ENCODE peak calls at places on chromosomes 1 and 21, in seven cellular contexts. One of them, this sample, is unnamed.

GRCh38 chr1:1239624-1240347 is 6.7 kb downstream of the C1QTNF12 start:
- DNase-seq in stomach: no peak
- DNase-seq in A673: no peak
- DNase-seq in PC-3: peak
- DNase-seq in ovary: no peak
- DNase-seq in HepG2: peak
- DNase-seq in hepatocyte: no peak
- DNase-seq in this sample: peak

GRCh38 chr1:17768651-17769241 is 13.6 kb downstream of the ACTL8 start:
- DNase-seq in ovary: no peak
- DNase-seq in A673: no peak
- DNase-seq in stomach: no peak
- DNase-seq in PC-3: peak
- DNase-seq in HepG2: no peak
- DNase-seq in hepatocyte: peak
- DNase-seq in this sample: no peak

GRCh38 chr1:7418442-7419080 is 352.5 kb upstream of the VAMP3 start:
- DNase-seq in stomach: peak
- DNase-seq in A673: no peak
- DNase-seq in PC-3: no peak
- DNase-seq in ovary: peak
- DNase-seq in HepG2: no peak
- DNase-seq in hepatocyte: no peak
- DNase-seq in this sample: peak

GRCh38 chr1:1797731-1798341 is 19.6 kb upstream of the NADK start:
- DNase-seq in A673: no peak
- DNase-seq in stomach: peak
- DNase-seq in HepG2: no peak
- DNase-seq in ovary: no peak
- DNase-seq in PC-3: no peak
- DNase-seq in hepatocyte: no peak
- DNase-seq in this sample: no peak

GRCh38 chr1:90434460-90434859 is 282.6 kb downstream of the BARHL2 start:
- DNase-seq in hepatocyte: peak
- DNase-seq in stomach: no peak
- DNase-seq in ovary: no peak
- DNase-seq in PC-3: peak
- DNase-seq in HepG2: no peak
- DNase-seq in A673: peak
- DNase-seq in this sample: no peak

GRCh38 chr1:154174654-154175053 is 17.2 kb downstream of the TPM3 start:
- DNase-seq in stomach: no peak
- DNase-seq in HepG2: no peak
- DNase-seq in PC-3: no peak
- DNase-seq in A673: no peak
- DNase-seq in ovary: no peak
- DNase-seq in hepatocyte: no peak
- DNase-seq in this sample: no peak

GRCh38 chr1:14590781-14591180 is 7.7 kb upstream of the KAZN start:
- DNase-seq in HepG2: no peak
- DNase-seq in ovary: no peak
- DNase-seq in stomach: no peak
- DNase-seq in hepatocyte: no peak
- DNase-seq in PC-3: no peak
- DNase-seq in A673: peak
- DNase-seq in this sample: no peak

GRCh38 chr21:37339527-37339889 is 27.1 kb upstream of the DYRK1A start:
- DNase-seq in stomach: no peak
- DNase-seq in ovary: no peak
- DNase-seq in hepatocyte: no peak
- DNase-seq in HepG2: no peak
- DNase-seq in PC-3: no peak
- DNase-seq in A673: peak
- DNase-seq in this sample: no peak

GRCh38 chr21:45534591-45535331 is 7.5 kb downstream of the SLC19A1 start:
- DNase-seq in hepatocyte: peak
- DNase-seq in A673: no peak
- DNase-seq in HepG2: no peak
- DNase-seq in PC-3: no peak
- DNase-seq in ovary: peak
- DNase-seq in stomach: peak
- DNase-seq in this sample: peak

GRCh38 chr1:150696151-150696550 is 803 bp downstream of the GOLPH3L start:
- DNase-seq in PC-3: peak
- DNase-seq in hepatocyte: no peak
- DNase-seq in stomach: no peak
- DNase-seq in ovary: no peak
- DNase-seq in HepG2: no peak
- DNase-seq in A673: no peak
- DNase-seq in this sample: no peak

GRCh38 chr1:232223309-232223708 is 406.6 kb downstream of the SIPA1L2 start:
- DNase-seq in A673: peak
- DNase-seq in HepG2: no peak
- DNase-seq in hepatocyte: no peak
- DNase-seq in ovary: no peak
- DNase-seq in PC-3: no peak
- DNase-seq in stomach: no peak
- DNase-seq in this sample: no peak

GRCh38 chr1:82586473-82586872 is 785.7 kb downstream of the ADGRL2 start:
- DNase-seq in HepG2: no peak
- DNase-seq in A673: no peak
- DNase-seq in stomach: no peak
- DNase-seq in hepatocyte: no peak
- DNase-seq in PC-3: no peak
- DNase-seq in ovary: no peak
- DNase-seq in this sample: no peak

GRCh38 chr1:17045623-17046022 is 8.2 kb downstream of the SDHB start:
- DNase-seq in HepG2: no peak
- DNase-seq in stomach: no peak
- DNase-seq in A673: peak
- DNase-seq in hepatocyte: no peak
- DNase-seq in ovary: no peak
- DNase-seq in PC-3: no peak
- DNase-seq in this sample: peak

GRCh38 chr1:182126272-182126800 is 64.8 kb upstream of the ZNF648 start:
- DNase-seq in PC-3: no peak
- DNase-seq in stomach: peak
- DNase-seq in HepG2: no peak
- DNase-seq in hepatocyte: no peak
- DNase-seq in ovary: no peak
- DNase-seq in A673: no peak
- DNase-seq in this sample: no peak

GRCh38 chr1:107748529-107748928 is 216.5 kb downstream of the VAV3 start:
- DNase-seq in PC-3: peak
- DNase-seq in ovary: no peak
- DNase-seq in stomach: no peak
- DNase-seq in HepG2: peak
- DNase-seq in hepatocyte: peak
- DNase-seq in A673: peak
- DNase-seq in this sample: no peak

GRCh38 chr1:1033731-1034437 is 14.0 kb downstream of the AGRN start:
- DNase-seq in A673: no peak
- DNase-seq in stomach: no peak
- DNase-seq in HepG2: no peak
- DNase-seq in PC-3: no peak
- DNase-seq in ovary: no peak
- DNase-seq in hepatocyte: no peak
- DNase-seq in this sample: peak

GRCh38 chr21:16071082-16071481 is 341.3 kb downstream of the USP25 start:
- DNase-seq in PC-3: no peak
- DNase-seq in HepG2: no peak
- DNase-seq in hepatocyte: no peak
- DNase-seq in stomach: no peak
- DNase-seq in ovary: peak
- DNase-seq in A673: peak
- DNase-seq in this sample: peak

GRCh38 chr1:245353411-245353810 is 198.6 kb downstream of the KIF26B start:
- DNase-seq in PC-3: no peak
- DNase-seq in stomach: no peak
- DNase-seq in hepatocyte: no peak
- DNase-seq in HepG2: no peak
- DNase-seq in A673: no peak
- DNase-seq in ovary: no peak
- DNase-seq in this sample: no peak

GRCh38 chr1:48472747-48473146 is 743 bp upstream of the SPATA6 start:
- DNase-seq in PC-3: no peak
- DNase-seq in A673: no peak
- DNase-seq in hepatocyte: no peak
- DNase-seq in HepG2: no peak
- DNase-seq in stomach: no peak
- DNase-seq in ovary: no peak
- DNase-seq in this sample: no peak

GRCh38 chr1:79004916-79005315 is 1.6 kb downstream of the ADGRL4 start:
- DNase-seq in HepG2: no peak
- DNase-seq in ovary: no peak
- DNase-seq in hepatocyte: no peak
- DNase-seq in A673: no peak
- DNase-seq in PC-3: no peak
- DNase-seq in stomach: no peak
- DNase-seq in this sample: no peak

GRCh38 chr1:61952675-61953074 is 210.4 kb downstream of the PATJ start:
- DNase-seq in HepG2: no peak
- DNase-seq in PC-3: no peak
- DNase-seq in hepatocyte: no peak
- DNase-seq in A673: no peak
- DNase-seq in ovary: no peak
- DNase-seq in stomach: no peak
- DNase-seq in this sample: no peak
- H3K4me3 ChIP-seq in HepG2: no peak
- H3K4me3 ChIP-seq in PC-3: no peak
- H3K4me3 ChIP-seq in hepatocyte: no peak
- H3K4me3 ChIP-seq in A673: no peak
- H3K4me3 ChIP-seq in ovary: no peak
- H3K4me3 ChIP-seq in stomach: no peak
- H3K4me3 ChIP-seq in this sample: no peak

GRCh38 chr1:32014199-32014936 is 700 bp downstream of the KHDRBS1 start:
- DNase-seq in hepatocyte: peak
- DNase-seq in ovary: peak
- DNase-seq in PC-3: peak
- DNase-seq in A673: peak
- DNase-seq in HepG2: no peak
- DNase-seq in stomach: peak
- DNase-seq in this sample: peak

GRCh38 chr1:32013386-32014198 is at the start of gene KHDRBS1:
- DNase-seq in PC-3: peak
- DNase-seq in A673: peak
- DNase-seq in hepatocyte: peak
- DNase-seq in stomach: peak
- DNase-seq in HepG2: peak
- DNase-seq in ovary: peak
- DNase-seq in this sample: peak

GRCh38 chr1:32010246-32010645 is 3.4 kb upstream of the KHDRBS1 start:
- DNase-seq in ovary: no peak
- DNase-seq in hepatocyte: no peak
- DNase-seq in A673: no peak
- DNase-seq in PC-3: no peak
- DNase-seq in stomach: no peak
- DNase-seq in HepG2: no peak
- DNase-seq in this sample: no peak

GRCh38 chr1:32012709-32013385 is 821 bp upstream of the KHDRBS1 start:
- DNase-seq in stomach: no peak
- DNase-seq in A673: no peak
- DNase-seq in ovary: no peak
- DNase-seq in HepG2: no peak
- DNase-seq in hepatocyte: no peak
- DNase-seq in PC-3: no peak
- DNase-seq in this sample: no peak

GRCh38 chr1:32014937-32015363 is 1.3 kb downstream of the KHDRBS1 start:
- DNase-seq in A673: peak
- DNase-seq in hepatocyte: no peak
- DNase-seq in ovary: no peak
- DNase-seq in HepG2: no peak
- DNase-seq in stomach: no peak
- DNase-seq in PC-3: no peak
- DNase-seq in this sample: no peak
- H3K27ac ChIP-seq in A673: peak
- H3K27ac ChIP-seq in hepatocyte: peak
- H3K27ac ChIP-seq in ovary: peak
- H3K27ac ChIP-seq in HepG2: peak
- H3K27ac ChIP-seq in stomach: no peak
- H3K27ac ChIP-seq in PC-3: no peak
- H3K27ac ChIP-seq in this sample: peak

DNA sequence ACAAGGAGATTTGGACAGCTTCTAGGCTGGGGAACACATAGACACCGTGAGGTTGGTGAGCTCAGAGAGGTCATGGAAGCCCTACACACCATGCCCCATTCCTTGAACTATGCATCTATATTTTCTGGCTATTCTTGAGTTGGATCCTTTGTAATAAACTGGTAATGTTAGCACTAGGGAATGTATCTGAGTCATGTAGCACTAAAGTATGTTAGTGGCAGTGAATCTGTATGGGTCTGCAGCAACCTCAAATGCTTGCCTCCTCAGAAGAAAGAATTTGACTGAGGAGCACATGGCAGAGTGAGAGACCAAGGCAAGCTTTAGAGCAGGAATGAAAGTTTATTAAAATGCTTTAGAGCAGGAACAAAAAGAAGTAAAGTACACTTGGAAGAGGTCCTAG is 43.7 kb upstream of the LRRC7 start:
- DNase-seq in hepatocyte: no peak
- DNase-seq in HepG2: no peak
- DNase-seq in A673: no peak
- DNase-seq in stomach: no peak
- DNase-seq in ovary: no peak
- DNase-seq in PC-3: no peak
- DNase-seq in this sample: no peak
- H3K4me3 ChIP-seq in hepatocyte: no peak
- H3K4me3 ChIP-seq in HepG2: no peak
- H3K4me3 ChIP-seq in A673: no peak
- H3K4me3 ChIP-seq in stomach: no peak
- H3K4me3 ChIP-seq in ovary: no peak
- H3K4me3 ChIP-seq in PC-3: no peak
- H3K4me3 ChIP-seq in this sample: no peak

DNA sequence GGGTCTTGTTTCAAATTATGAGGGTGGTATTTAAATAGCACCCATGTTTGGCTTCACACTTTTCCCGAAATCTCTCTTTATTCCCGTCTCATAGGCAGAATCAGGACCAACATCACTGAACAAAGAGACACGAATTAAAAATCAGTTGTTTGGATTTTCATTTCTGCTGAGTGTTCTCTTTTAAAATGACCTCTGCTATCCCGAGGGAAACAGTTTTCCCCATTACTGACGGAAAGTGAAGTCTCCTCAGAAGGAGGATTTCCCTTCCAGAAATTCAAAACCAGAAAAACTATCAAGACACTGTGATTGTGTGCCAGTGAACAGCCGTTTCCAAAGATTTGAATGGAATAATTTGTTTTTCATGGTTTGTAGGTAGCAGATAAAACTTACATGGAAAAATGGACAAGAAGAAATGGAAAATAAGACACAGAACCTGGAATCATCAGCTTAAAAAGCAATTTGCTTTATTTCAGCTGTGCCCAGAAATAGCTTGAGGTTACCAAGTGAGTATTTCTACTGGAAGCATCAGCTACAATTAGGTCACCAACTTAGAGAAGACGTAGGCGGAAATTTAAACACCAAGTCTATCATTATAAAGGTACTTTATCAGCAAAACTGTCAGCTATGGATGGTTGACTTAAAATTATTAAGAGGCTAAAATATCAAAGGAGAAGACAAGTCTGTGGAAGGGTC is 68.5 kb downstream of the RUNX1 start:
- DNase-seq in stomach: no peak
- DNase-seq in PC-3: no peak
- DNase-seq in A673: no peak
- DNase-seq in HepG2: no peak
- DNase-seq in ovary: no peak
- DNase-seq in hepatocyte: no peak
- DNase-seq in this sample: no peak
- H3K27ac ChIP-seq in stomach: no peak
- H3K27ac ChIP-seq in PC-3: no peak
- H3K27ac ChIP-seq in A673: no peak
- H3K27ac ChIP-seq in HepG2: no peak
- H3K27ac ChIP-seq in ovary: no peak
- H3K27ac ChIP-seq in hepatocyte: no peak
- H3K27ac ChIP-seq in this sample: no peak